ENCODE peak calls at places on chromosomes 4 and X, in four cellular contexts. H is HepG2, M is H1, L is GM12878. K is an unnamed sample.

GRCh38 chrX:2492536-2493218 is 8.1 kb downstream of the DHRSX start:
- DNase-seq in H (no peak), M (no peak), L (no peak), K (no peak)

GRCh38 chr4:159171287-159171686 is 68.4 kb downstream of the RAPGEF2 start:
- DNase-seq in H (no peak), M (no peak), L (no peak), K (no peak)

GRCh38 chr4:152956650-152957436 is 20.7 kb downstream of the FHDC1 start:
- DNase-seq in H (peak), M (no peak), L (no peak), K (no peak)

GRCh38 chrX:136767104-136767941 is 13.4 kb downstream of the ARHGEF6 start:
- DNase-seq in H (peak), M (peak), L (no peak), K (peak)

GRCh38 chrX:95058815-95059214 is 1384.8 kb downstream of the FAM133A start:
- DNase-seq in H (no peak), M (no peak), L (no peak), K (no peak)

GRCh38 chr4:3729885-3730226 is 36.3 kb upstream of the ADRA2C start:
- DNase-seq in H (no peak), M (no peak), L (no peak), K (no peak)

GRCh38 chrX:49884290-49884862 is 5.1 kb downstream of the USP27X start:
- DNase-seq in H (peak), M (peak), L (peak), K (peak)

GRCh38 chrX:39602226-39602625 is 495.5 kb downstream of the BCOR start:
- DNase-seq in H (no peak), M (no peak), L (no peak), K (no peak)

GRCh38 chr4:144615182-144615581 is 30.8 kb upstream of the HHIP start:
- DNase-seq in H (no peak), M (no peak), L (no peak), K (no peak)

GRCh38 chr4:154618708-154619315 is 6.4 kb upstream of the FGG start:
- DNase-seq in H (peak), M (peak), L (peak), K (peak)

GRCh38 chrX:40434947-40435346 is 145.8 kb upstream of the ATP6AP2 start:
- DNase-seq in H (no peak), M (no peak), L (no peak), K (peak)

GRCh38 chrX:112636288-112636687 is 43.5 kb downstream of the LHFPL1 start:
- DNase-seq in H (no peak), M (no peak), L (no peak), K (no peak)

GRCh38 chr4:121108557-121108956 is 36.2 kb upstream of the NDNF start:
- DNase-seq in H (no peak), M (no peak), L (no peak), K (no peak)

GRCh38 chr4:3449574-3450534 is 8.1 kb downstream of the HGFAC start:
- DNase-seq in H (no peak), M (no peak), L (no peak), K (no peak)

GRCh38 chr4:145527773-145528172 is 46.1 kb downstream of the SMAD1 start:
- DNase-seq in H (no peak), M (no peak), L (no peak), K (no peak)

GRCh38 chr4:6278801-6279197 is 9.1 kb downstream of the WFS1 start:
- DNase-seq in H (peak), M (no peak), L (peak), K (no peak)

GRCh38 chr4:8727131-8727530 is 134.6 kb downstream of the CPZ start:
- DNase-seq in H (no peak), M (no peak), L (no peak), K (no peak)

GRCh38 chrX:20884565-20884964 is 489.7 kb upstream of the CNKSR2 start:
- DNase-seq in H (no peak), M (no peak), L (no peak), K (no peak)

GRCh38 chrX:94058728-94059382 is 384.8 kb downstream of the FAM133A start:
- DNase-seq in H (peak), M (no peak), L (no peak), K (no peak)

GRCh38 chr4:39446842-39447573 is 11.7 kb downstream of the RPL9 start:
- DNase-seq in H (no peak), M (peak), L (peak), K (no peak)

GRCh38 chr4:89539374-89539773 is 231.8 kb upstream of the GPRIN3 start:
- DNase-seq in H (no peak), M (no peak), L (no peak), K (no peak)

GRCh38 chr4:11436084-11436483 is 7.4 kb upstream of the HS3ST1 start:
- DNase-seq in H (no peak), M (no peak), L (no peak), K (no peak)

GRCh38 chr4:14816592-14817273 is 185.5 kb upstream of the CPEB2 start:
- DNase-seq in H (no peak), M (no peak), L (no peak), K (no peak)

GRCh38 chrX:8743126-8743732 is 11.3 kb upstream of the ANOS1 start:
- DNase-seq in H (peak), M (no peak), L (no peak), K (no peak)

GRCh38 chrX:45851434-45851991 is 650.8 kb upstream of the DIPK2B start:
- DNase-seq in H (no peak), M (peak), L (no peak), K (peak)

GRCh38 chrX:46575586-46575985 is 2.0 kb downstream of the CHST7 start:
- DNase-seq in H (no peak), M (no peak), L (no peak), K (no peak)

GRCh38 chr4:110823251-110823650 is 200.4 kb upstream of the PITX2 start:
- DNase-seq in H (no peak), M (no peak), L (no peak), K (no peak)

GRCh38 chrX:42025861-42026260 is 102.5 kb upstream of the CASK start:
- DNase-seq in H (no peak), M (no peak), L (no peak), K (no peak)

GRCh38 chrX:42022158-42022557 is 98.8 kb upstream of the CASK start:
- DNase-seq in H (no peak), M (no peak), L (no peak), K (no peak)

GRCh38 chrX:42028113-42028512 is 104.8 kb upstream of the CASK start:
- DNase-seq in H (peak), M (no peak), L (no peak), K (no peak)

GRCh38 chrX:42023122-42023521 is 99.8 kb upstream of the CASK start:
- DNase-seq in H (no peak), M (no peak), L (no peak), K (no peak)

DNA sequence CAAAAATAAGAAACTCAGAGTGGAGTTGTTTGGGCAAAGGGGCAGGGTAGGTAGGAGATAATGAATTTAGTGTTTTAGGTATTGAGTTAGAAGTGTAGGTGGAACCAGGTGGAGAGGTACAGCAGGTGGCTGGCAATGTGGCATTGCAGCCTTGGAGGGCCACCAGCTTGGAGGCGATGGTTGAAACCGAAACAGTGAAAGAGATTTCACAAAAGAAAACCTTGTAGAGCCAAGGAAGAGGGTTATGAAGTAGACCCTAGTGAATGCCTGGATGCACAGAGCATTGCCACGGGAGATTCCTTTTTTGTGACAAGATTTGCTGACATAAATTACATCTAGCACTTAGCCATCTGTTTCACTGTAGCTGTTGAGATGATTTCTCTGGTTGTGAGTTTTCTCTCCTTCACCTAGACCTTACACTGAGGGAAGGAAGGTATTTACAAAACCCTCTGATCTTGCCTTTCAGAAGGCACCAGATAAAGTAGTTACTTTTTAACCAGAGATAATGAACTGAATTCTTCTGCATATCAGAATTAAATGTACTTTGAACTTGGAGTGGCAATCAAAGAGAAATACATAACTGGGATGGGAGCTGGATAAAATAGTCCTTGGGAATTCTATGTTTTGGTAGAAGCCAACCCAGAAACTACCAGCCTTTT is 104.1 kb upstream of the CASK start:
- DNase-seq in H (peak), M (no peak), L (peak), K (no peak)
- TF ChIP-seq ZNF274 in H (no peak), M (no peak), L (no peak), K (no peak)

GRCh38 chr4:32147446-32148064 is 1427.4 kb downstream of the PCDH7 start:
- DNase-seq in H (no peak), M (no peak), L (no peak), K (no peak)

GRCh38 chr4:32145987-32146386 is 1425.8 kb downstream of the PCDH7 start:
- DNase-seq in H (no peak), M (no peak), L (no peak), K (no peak)

DNA sequence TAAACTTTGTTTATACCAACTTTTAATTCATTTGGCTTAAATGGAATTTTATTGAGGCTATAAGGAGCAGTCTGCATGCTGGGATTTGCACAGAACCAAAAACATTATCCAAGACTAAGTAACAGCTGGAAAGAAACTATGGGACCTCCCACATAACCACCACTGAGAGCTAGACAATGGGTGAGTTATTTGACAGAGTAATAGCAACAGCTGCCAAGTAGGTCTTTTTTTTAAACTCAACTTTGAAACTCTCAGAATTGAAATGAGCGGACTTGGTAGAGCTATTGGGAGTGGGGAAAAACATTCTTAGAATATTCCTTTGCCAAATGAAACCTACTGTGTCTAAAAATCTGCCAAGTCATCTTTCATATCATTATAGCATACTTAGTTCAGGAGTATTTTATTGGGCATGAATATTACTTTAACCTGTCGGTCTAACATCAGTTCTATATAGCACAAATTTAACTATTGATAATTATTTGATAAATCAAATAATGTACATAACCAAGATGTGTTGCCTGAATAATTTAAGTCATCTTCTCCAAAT is 1428.0 kb downstream of the PCDH7 start:
- DNase-seq in H (no peak), M (no peak), L (no peak), K (no peak)
- TF ChIP-seq SUZ12 in H (no peak), M (no peak), L (no peak), K (no peak)

GRCh38 chrX:35726176-35726575 is 72.0 kb upstream of the MAGEB16 start:
- DNase-seq in H (no peak), M (no peak), L (no peak), K (no peak)
- TF ChIP-seq ZNF274 in H (no peak), M (no peak), L (no peak), K (no peak)

GRCh38 chrX:81202413-81202794 is 502 bp downstream of the SH3BGRL start:
- DNase-seq in H (no peak), M (no peak), L (no peak), K (no peak)
- TF ChIP-seq SUZ12 in H (no peak), M (no peak), L (no peak), K (no peak)

GRCh38 chr4:54668031-54668611 is 10.4 kb downstream of the KIT start:
- DNase-seq in H (no peak), M (no peak), L (no peak), K (no peak)
- TF ChIP-seq ZNF274 in H (no peak), M (no peak), L (no peak), K (no peak)

DNA sequence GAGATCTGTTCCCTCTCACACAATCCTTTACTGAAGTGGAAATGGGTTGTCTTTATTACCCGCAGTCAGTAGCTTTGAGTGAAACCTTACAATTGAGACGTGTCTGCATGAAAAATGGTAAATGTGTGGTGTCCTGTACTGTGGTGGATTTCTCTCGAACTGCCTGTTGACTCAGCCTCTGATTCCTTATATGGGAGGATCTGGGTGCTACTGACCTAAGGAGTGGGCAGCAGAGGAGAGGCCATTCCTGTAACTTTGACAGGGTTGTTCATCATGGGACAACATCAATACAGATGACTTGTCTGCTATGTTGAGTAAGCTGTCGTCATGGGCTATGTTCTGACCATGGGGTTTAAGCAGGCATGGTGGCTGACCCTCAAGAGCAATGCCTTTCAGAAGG is 159.6 kb upstream of the WDR1 start:
- DNase-seq in H (no peak), M (no peak), L (no peak), K (no peak)
- TF ChIP-seq SUZ12 in H (no peak), M (no peak), L (no peak), K (no peak)

DNA sequence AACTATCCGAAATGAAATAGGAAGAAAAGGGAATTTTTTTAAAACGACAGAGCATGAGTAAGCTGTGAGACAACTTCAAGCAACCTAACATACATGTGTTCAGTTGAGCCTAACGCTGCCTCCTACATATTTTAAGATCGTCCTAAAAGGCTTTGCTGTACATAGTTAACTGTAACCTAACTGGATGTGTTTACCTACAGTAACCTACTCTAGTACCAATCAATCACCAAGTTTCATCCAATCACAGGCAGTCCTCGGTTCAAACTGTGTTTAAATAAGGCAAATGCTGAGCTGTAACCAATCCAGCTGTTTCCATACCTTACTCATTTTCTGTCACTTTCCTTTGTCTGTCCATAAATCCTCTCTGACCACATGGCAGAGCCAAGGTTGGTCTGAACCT is 17.1 kb downstream of the RCHY1 start:
- DNase-seq in H (no peak), M (no peak), L (no peak), K (no peak)
- TF ChIP-seq ZNF274 in H (no peak), M (no peak), L (no peak), K (no peak)